ENCODE peak calls at places on chromosomes 4 and X, in nine cellular contexts. One of them, this sample, is unnamed.

GRCh38 chr4:65450899-65451298 is 219.4 kb downstream of the EPHA5 start:
- DNase-seq in H9: no peak
- DNase-seq in choroid plexus epithelial cell: no peak
- DNase-seq in epithelial cell of esophagus: no peak
- DNase-seq in type B pancreatic cell: no peak
- DNase-seq in AG04449: no peak
- DNase-seq in HL-60: no peak
- DNase-seq in brain microvascular endothelial cell: no peak
- DNase-seq in fibroblast of the aortic adventitia: no peak
- DNase-seq in this sample: no peak

GRCh38 chr4:118249890-118250289 is 102.9 kb downstream of the PRSS12 start:
- DNase-seq in H9: no peak
- DNase-seq in choroid plexus epithelial cell: no peak
- DNase-seq in epithelial cell of esophagus: no peak
- DNase-seq in type B pancreatic cell: no peak
- DNase-seq in AG04449: no peak
- DNase-seq in HL-60: no peak
- DNase-seq in brain microvascular endothelial cell: no peak
- DNase-seq in fibroblast of the aortic adventitia: no peak
- DNase-seq in this sample: no peak

GRCh38 chrX:145213504-145213903 is 33.8 kb upstream of the SPANXN1 start:
- DNase-seq in H9: no peak
- DNase-seq in choroid plexus epithelial cell: peak; percentile 0
- DNase-seq in epithelial cell of esophagus: peak; percentile 1
- DNase-seq in type B pancreatic cell: no peak
- DNase-seq in AG04449: no peak
- DNase-seq in HL-60: no peak
- DNase-seq in brain microvascular endothelial cell: peak; percentile 2
- DNase-seq in fibroblast of the aortic adventitia: no peak
- DNase-seq in this sample: peak; percentile 23

GRCh38 chr4:6875431-6875831 is 34.2 kb upstream of the TBC1D14 start:
- DNase-seq in H9: no peak
- DNase-seq in choroid plexus epithelial cell: no peak
- DNase-seq in epithelial cell of esophagus: no peak
- DNase-seq in type B pancreatic cell: no peak
- DNase-seq in AG04449: no peak
- DNase-seq in HL-60: peak; percentile 81
- DNase-seq in brain microvascular endothelial cell: no peak
- DNase-seq in fibroblast of the aortic adventitia: no peak
- DNase-seq in this sample: no peak

GRCh38 chr4:683982-684571 is 4.9 kb downstream of the SLC49A3 start:
- DNase-seq in H9: peak; percentile 89
- DNase-seq in choroid plexus epithelial cell: peak; percentile 82
- DNase-seq in epithelial cell of esophagus: peak; percentile 72
- DNase-seq in type B pancreatic cell: peak; percentile 70
- DNase-seq in AG04449: no peak
- DNase-seq in HL-60: no peak
- DNase-seq in brain microvascular endothelial cell: peak; percentile 47
- DNase-seq in fibroblast of the aortic adventitia: peak; percentile 68
- DNase-seq in this sample: peak; percentile 74

GRCh38 chr4:186743261-186743660 is 19.6 kb upstream of the FAT1 start:
- DNase-seq in H9: no peak
- DNase-seq in choroid plexus epithelial cell: no peak
- DNase-seq in epithelial cell of esophagus: no peak
- DNase-seq in type B pancreatic cell: no peak
- DNase-seq in AG04449: no peak
- DNase-seq in HL-60: no peak
- DNase-seq in brain microvascular endothelial cell: no peak
- DNase-seq in fibroblast of the aortic adventitia: no peak
- DNase-seq in this sample: no peak

GRCh38 chrX:108712886-108713285 is 23.5 kb downstream of the IRS4 start:
- DNase-seq in H9: no peak
- DNase-seq in choroid plexus epithelial cell: no peak
- DNase-seq in epithelial cell of esophagus: no peak
- DNase-seq in type B pancreatic cell: no peak
- DNase-seq in AG04449: no peak
- DNase-seq in HL-60: no peak
- DNase-seq in brain microvascular endothelial cell: no peak
- DNase-seq in fibroblast of the aortic adventitia: no peak
- DNase-seq in this sample: no peak

GRCh38 chrX:136711147-136711546 is 63.2 kb downstream of the CD40LG start:
- DNase-seq in H9: peak; percentile 34
- DNase-seq in choroid plexus epithelial cell: peak; percentile 63
- DNase-seq in epithelial cell of esophagus: peak; percentile 43
- DNase-seq in type B pancreatic cell: no peak
- DNase-seq in AG04449: no peak
- DNase-seq in HL-60: no peak
- DNase-seq in brain microvascular endothelial cell: peak; percentile 20
- DNase-seq in fibroblast of the aortic adventitia: peak; percentile 49
- DNase-seq in this sample: peak; percentile 15

GRCh38 chr4:141134051-141134450 is 782 bp upstream of the RNF150 start:
- DNase-seq in H9: no peak
- DNase-seq in choroid plexus epithelial cell: peak; percentile 13
- DNase-seq in epithelial cell of esophagus: no peak
- DNase-seq in type B pancreatic cell: no peak
- DNase-seq in AG04449: no peak
- DNase-seq in HL-60: no peak
- DNase-seq in brain microvascular endothelial cell: no peak
- DNase-seq in fibroblast of the aortic adventitia: no peak
- DNase-seq in this sample: no peak

GRCh38 chr4:54958236-54958635 is 167.2 kb downstream of the KDR start:
- DNase-seq in H9: no peak
- DNase-seq in choroid plexus epithelial cell: peak; percentile 84
- DNase-seq in epithelial cell of esophagus: no peak
- DNase-seq in type B pancreatic cell: no peak
- DNase-seq in AG04449: no peak
- DNase-seq in HL-60: no peak
- DNase-seq in brain microvascular endothelial cell: peak; percentile 93
- DNase-seq in fibroblast of the aortic adventitia: no peak
- DNase-seq in this sample: no peak

GRCh38 chr4:151788021-151788420 is 27.2 kb upstream of the GATB start:
- DNase-seq in H9: no peak
- DNase-seq in choroid plexus epithelial cell: no peak
- DNase-seq in epithelial cell of esophagus: no peak
- DNase-seq in type B pancreatic cell: no peak
- DNase-seq in AG04449: no peak
- DNase-seq in HL-60: no peak
- DNase-seq in brain microvascular endothelial cell: no peak
- DNase-seq in fibroblast of the aortic adventitia: no peak
- DNase-seq in this sample: no peak

GRCh38 chr4:185778307-185778706 is 33.7 kb downstream of the SORBS2 start:
- DNase-seq in H9: no peak
- DNase-seq in choroid plexus epithelial cell: peak; percentile 56
- DNase-seq in epithelial cell of esophagus: peak; percentile 99
- DNase-seq in type B pancreatic cell: no peak
- DNase-seq in AG04449: no peak
- DNase-seq in HL-60: no peak
- DNase-seq in brain microvascular endothelial cell: peak; percentile 43
- DNase-seq in fibroblast of the aortic adventitia: no peak
- DNase-seq in this sample: no peak

GRCh38 chr4:35556387-35556786 is 687.9 kb downstream of the ARAP2 start:
- DNase-seq in H9: no peak
- DNase-seq in choroid plexus epithelial cell: no peak
- DNase-seq in epithelial cell of esophagus: peak; percentile 63
- DNase-seq in type B pancreatic cell: no peak
- DNase-seq in AG04449: no peak
- DNase-seq in HL-60: no peak
- DNase-seq in brain microvascular endothelial cell: no peak
- DNase-seq in fibroblast of the aortic adventitia: no peak
- DNase-seq in this sample: no peak

GRCh38 chrX:115958687-115959359 is 211.7 kb upstream of the AGTR2 start:
- DNase-seq in H9: peak; percentile 29
- DNase-seq in choroid plexus epithelial cell: no peak
- DNase-seq in epithelial cell of esophagus: peak; percentile 19
- DNase-seq in type B pancreatic cell: no peak
- DNase-seq in AG04449: no peak
- DNase-seq in HL-60: no peak
- DNase-seq in brain microvascular endothelial cell: no peak
- DNase-seq in fibroblast of the aortic adventitia: no peak
- DNase-seq in this sample: no peak

GRCh38 chrX:131812847-131813825 is 210.0 kb upstream of the STK26 start:
- DNase-seq in H9: no peak
- DNase-seq in choroid plexus epithelial cell: no peak
- DNase-seq in epithelial cell of esophagus: no peak
- DNase-seq in type B pancreatic cell: no peak
- DNase-seq in AG04449: no peak
- DNase-seq in HL-60: no peak
- DNase-seq in brain microvascular endothelial cell: peak; percentile 58
- DNase-seq in fibroblast of the aortic adventitia: peak; percentile 93
- DNase-seq in this sample: no peak

GRCh38 chrX:104282326-104282725 is 27.6 kb upstream of the ESX1 start:
- DNase-seq in H9: no peak
- DNase-seq in choroid plexus epithelial cell: peak; percentile 8
- DNase-seq in epithelial cell of esophagus: peak; percentile 2
- DNase-seq in type B pancreatic cell: no peak
- DNase-seq in AG04449: no peak
- DNase-seq in HL-60: no peak
- DNase-seq in brain microvascular endothelial cell: no peak
- DNase-seq in fibroblast of the aortic adventitia: no peak
- DNase-seq in this sample: no peak

GRCh38 chr4:41957634-41958033 is 22.4 kb downstream of the TMEM33 start:
- DNase-seq in H9: no peak
- DNase-seq in choroid plexus epithelial cell: peak; percentile 41
- DNase-seq in epithelial cell of esophagus: peak; percentile 28
- DNase-seq in type B pancreatic cell: no peak
- DNase-seq in AG04449: no peak
- DNase-seq in HL-60: no peak
- DNase-seq in brain microvascular endothelial cell: no peak
- DNase-seq in fibroblast of the aortic adventitia: no peak
- DNase-seq in this sample: no peak

GRCh38 chr4:183945741-183946140 is 40.6 kb downstream of the STOX2 start:
- DNase-seq in H9: no peak
- DNase-seq in choroid plexus epithelial cell: no peak
- DNase-seq in epithelial cell of esophagus: no peak
- DNase-seq in type B pancreatic cell: no peak
- DNase-seq in AG04449: no peak
- DNase-seq in HL-60: no peak
- DNase-seq in brain microvascular endothelial cell: no peak
- DNase-seq in fibroblast of the aortic adventitia: no peak
- DNase-seq in this sample: no peak

GRCh38 chr4:103171006-103171405 is 27.1 kb downstream of the CENPE start:
- DNase-seq in H9: no peak
- DNase-seq in choroid plexus epithelial cell: peak; percentile 67
- DNase-seq in epithelial cell of esophagus: no peak
- DNase-seq in type B pancreatic cell: no peak
- DNase-seq in AG04449: no peak
- DNase-seq in HL-60: no peak
- DNase-seq in brain microvascular endothelial cell: no peak
- DNase-seq in fibroblast of the aortic adventitia: no peak
- DNase-seq in this sample: no peak

GRCh38 chr4:173192375-173193162 is 24.0 kb downstream of the GALNT7 start:
- DNase-seq in H9: no peak
- DNase-seq in choroid plexus epithelial cell: no peak
- DNase-seq in epithelial cell of esophagus: no peak
- DNase-seq in type B pancreatic cell: no peak
- DNase-seq in AG04449: no peak
- DNase-seq in HL-60: no peak
- DNase-seq in brain microvascular endothelial cell: no peak
- DNase-seq in fibroblast of the aortic adventitia: no peak
- DNase-seq in this sample: no peak
- TF ChIP-seq CTCF in H9: no peak
- TF ChIP-seq CTCF in choroid plexus epithelial cell: peak; percentile 25
- TF ChIP-seq CTCF in epithelial cell of esophagus: peak; percentile 16
- TF ChIP-seq CTCF in type B pancreatic cell: no peak
- TF ChIP-seq CTCF in AG04449: no peak
- TF ChIP-seq CTCF in HL-60: no peak
- TF ChIP-seq CTCF in brain microvascular endothelial cell: peak; percentile 40
- TF ChIP-seq CTCF in fibroblast of the aortic adventitia: no peak
- TF ChIP-seq CTCF in this sample: no peak

GRCh38 chr4:137524642-137525384 is 7.5 kb downstream of the PCDH18 start:
- DNase-seq in H9: no peak
- DNase-seq in choroid plexus epithelial cell: peak; percentile 50
- DNase-seq in epithelial cell of esophagus: no peak
- DNase-seq in type B pancreatic cell: no peak
- DNase-seq in AG04449: no peak
- DNase-seq in HL-60: no peak
- DNase-seq in brain microvascular endothelial cell: no peak
- DNase-seq in fibroblast of the aortic adventitia: peak; percentile 81
- DNase-seq in this sample: no peak
- TF ChIP-seq CTCF in H9: no peak
- TF ChIP-seq CTCF in choroid plexus epithelial cell: no peak
- TF ChIP-seq CTCF in epithelial cell of esophagus: no peak
- TF ChIP-seq CTCF in type B pancreatic cell: no peak
- TF ChIP-seq CTCF in AG04449: no peak
- TF ChIP-seq CTCF in HL-60: no peak
- TF ChIP-seq CTCF in brain microvascular endothelial cell: no peak
- TF ChIP-seq CTCF in fibroblast of the aortic adventitia: no peak
- TF ChIP-seq CTCF in this sample: no peak

DNA sequence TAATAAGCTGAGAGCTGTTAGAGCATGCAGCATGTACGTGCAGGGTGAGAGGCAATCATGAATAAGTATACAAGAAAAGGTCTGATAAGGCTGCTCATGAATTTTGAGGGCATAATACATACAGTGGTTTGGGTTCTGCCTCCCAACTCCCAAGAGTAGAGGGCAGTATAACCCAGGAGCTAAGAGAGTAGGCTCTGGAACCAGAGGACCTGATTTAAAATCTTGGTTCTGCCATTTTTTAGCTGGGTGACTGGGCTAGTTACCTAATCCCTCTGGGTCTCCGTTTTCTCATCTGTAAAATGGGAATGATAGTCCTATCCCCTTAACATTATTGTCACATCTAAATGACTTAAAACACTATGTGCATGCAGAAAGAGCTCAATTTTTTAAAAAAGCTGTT is 85.3 kb downstream of the LNX1 start:
- DNase-seq in H9: no peak
- DNase-seq in choroid plexus epithelial cell: peak; percentile 63
- DNase-seq in epithelial cell of esophagus: peak; percentile 32
- DNase-seq in type B pancreatic cell: no peak
- DNase-seq in AG04449: no peak
- DNase-seq in HL-60: no peak
- DNase-seq in brain microvascular endothelial cell: peak; percentile 24
- DNase-seq in fibroblast of the aortic adventitia: peak; percentile 35
- DNase-seq in this sample: no peak
- TF ChIP-seq CTCF in H9: peak; percentile 45
- TF ChIP-seq CTCF in choroid plexus epithelial cell: peak; percentile 66
- TF ChIP-seq CTCF in epithelial cell of esophagus: peak; percentile 45
- TF ChIP-seq CTCF in type B pancreatic cell: no peak
- TF ChIP-seq CTCF in AG04449: peak; percentile 16
- TF ChIP-seq CTCF in HL-60: no peak
- TF ChIP-seq CTCF in brain microvascular endothelial cell: peak; percentile 59
- TF ChIP-seq CTCF in fibroblast of the aortic adventitia: peak; percentile 35
- TF ChIP-seq CTCF in this sample: no peak

DNA sequence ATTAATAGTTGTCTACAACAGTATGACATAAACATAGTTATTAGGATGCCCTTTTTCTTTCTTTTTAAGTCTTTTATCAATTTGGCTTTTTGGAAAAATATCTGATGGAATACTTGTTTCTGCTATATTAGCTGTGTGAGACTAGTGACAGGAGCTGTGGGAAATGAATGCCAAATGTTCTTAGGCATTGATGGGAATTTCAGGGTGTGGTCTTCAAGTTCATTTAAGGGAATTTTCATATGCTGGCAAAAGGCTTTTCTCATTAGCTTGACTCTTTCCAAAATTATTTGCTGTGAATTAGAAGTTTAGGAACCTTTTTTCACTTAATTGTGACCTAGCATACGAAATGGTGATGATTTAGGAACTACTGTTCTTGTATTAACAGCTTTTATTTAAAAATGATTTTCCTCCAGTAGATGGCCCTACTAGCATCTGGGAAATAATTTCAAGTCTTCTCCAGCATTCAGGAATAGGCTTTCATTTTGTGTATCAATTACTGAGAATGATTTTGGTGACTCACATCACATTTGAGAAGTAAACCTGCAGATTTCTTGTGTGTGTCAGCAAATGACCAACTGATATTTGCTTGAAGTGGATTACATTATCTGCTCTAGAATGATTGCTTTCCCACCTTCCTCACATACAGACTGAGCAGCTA is 70.9 kb downstream of the HTT start:
- DNase-seq in H9: no peak
- DNase-seq in choroid plexus epithelial cell: peak; percentile 50
- DNase-seq in epithelial cell of esophagus: no peak
- DNase-seq in type B pancreatic cell: no peak
- DNase-seq in AG04449: no peak
- DNase-seq in HL-60: no peak
- DNase-seq in brain microvascular endothelial cell: no peak
- DNase-seq in fibroblast of the aortic adventitia: peak; percentile 39
- DNase-seq in this sample: no peak
- TF ChIP-seq CTCF in H9: no peak
- TF ChIP-seq CTCF in choroid plexus epithelial cell: peak; percentile 32
- TF ChIP-seq CTCF in epithelial cell of esophagus: no peak
- TF ChIP-seq CTCF in type B pancreatic cell: peak; percentile 42
- TF ChIP-seq CTCF in AG04449: no peak
- TF ChIP-seq CTCF in HL-60: no peak
- TF ChIP-seq CTCF in brain microvascular endothelial cell: peak; percentile 7
- TF ChIP-seq CTCF in fibroblast of the aortic adventitia: peak; percentile 25
- TF ChIP-seq CTCF in this sample: no peak